ENCODE peak calls at places on chromosomes 12 and 14, in seven cellular contexts. Q, F, S, B, H, U and A are unnamed samples.
A peak's percentile ranks its signal among the peaks of the same experiment; 100 is the strongest.

GRCh38 chr14:76346391-76347160 is 29.4 kb upstream of the ESRRB start:
- DNase-seq in Q (no peak), F (no peak), U (no peak), H (no peak), B (no peak), S (no peak), A (no peak)

GRCh38 chr12:20547788-20548575 is 147.2 kb upstream of the SLCO1C1 start:
- DNase-seq in S (no peak), Q (no peak), F (no peak), H (no peak), U (no peak), B (no peak), A (peak; percentile 45)

GRCh38 chr12:24845615-24846014 is 103.3 kb downstream of the BCAT1 start:
- DNase-seq in F (no peak), U (no peak), H (no peak), S (no peak), Q (no peak), B (no peak), A (peak; percentile 28)

GRCh38 chr14:88791252-88791621 is 1.5 kb downstream of the EML5 start:
- DNase-seq in U (no peak), H (no peak), S (no peak), Q (no peak), B (no peak), F (no peak), A (no peak)

GRCh38 chr12:57965766-57966165 is 24.4 kb downstream of the ATP23 start:
- DNase-seq in Q (no peak), B (peak; percentile 30), H (no peak), F (no peak), U (no peak), S (no peak), A (no peak)

GRCh38 chr14:92457018-92457565 is 56.5 kb upstream of the RIN3 start:
- DNase-seq in S (no peak), H (no peak), U (no peak), B (no peak), Q (no peak), F (no peak), A (no peak)

GRCh38 chr14:67975429-67975828 is 155.8 kb downstream of the RAD51B start:
- DNase-seq in S (no peak), F (no peak), U (no peak), H (no peak), B (no peak), Q (no peak), A (no peak)

GRCh38 chr14:94005324-94005723 is 8.2 kb downstream of the CCDC197 start:
- DNase-seq in B (no peak), H (no peak), F (no peak), Q (no peak), U (no peak), S (peak; percentile 31), A (no peak)

GRCh38 chr12:23084236-23084995 is 459.4 kb downstream of the ETNK1 start:
- DNase-seq in S (no peak), B (peak; percentile 16), Q (no peak), F (no peak), H (no peak), U (peak; percentile 57), A (peak; percentile 95)

GRCh38 chr14:31228533-31228932 is 20.9 kb upstream of the HECTD1 start:
- DNase-seq in Q (no peak), H (no peak), S (no peak), F (no peak), U (no peak), B (no peak), A (no peak)

GRCh38 chr12:103455020-103455763 is 40.6 kb downstream of the C12orf42 start:
- DNase-seq in S (no peak), Q (no peak), U (no peak), F (no peak), H (no peak), B (no peak), A (no peak)

GRCh38 chr12:66688836-66689439 is 10.1 kb upstream of the GRIP1 start:
- DNase-seq in H (peak; percentile 70), U (peak; percentile 20), Q (peak; percentile 92), B (peak; percentile 63), S (peak; percentile 90), F (peak; percentile 52), A (peak; percentile 1)

GRCh38 chr14:28763914-28764848 is 2.4 kb upstream of the FOXG1 start:
- DNase-seq in U (no peak), F (no peak), H (peak; percentile 55), B (no peak), S (peak; percentile 64), Q (peak; percentile 78), A (no peak)

GRCh38 chr14:104393898-104394605 is 185.5 kb upstream of the C14orf180 start:
- DNase-seq in B (no peak), H (no peak), S (no peak), F (no peak), Q (peak; percentile 24), U (no peak), A (no peak)

GRCh38 chr12:89343127-89343526 is 9.2 kb downstream of the DUSP6 start:
- DNase-seq in H (no peak), F (no peak), Q (no peak), B (no peak), S (no peak), U (no peak), A (no peak)

GRCh38 chr14:103207038-103207403 is 83.8 kb downstream of the TNFAIP2 start:
- DNase-seq in S (peak; percentile 71), Q (peak; percentile 80), F (no peak), U (peak; percentile 27), H (peak; percentile 69), B (peak; percentile 63), A (no peak)

GRCh38 chr12:96889273-96889933 is 17.7 kb upstream of the NEDD1 start:
- DNase-seq in B (no peak), Q (no peak), S (peak; percentile 49), U (no peak), F (no peak), H (no peak), A (peak; percentile 76)

GRCh38 chr12:85975716-85976115 is 101.6 kb downstream of the NTS start:
- DNase-seq in F (no peak), H (no peak), B (no peak), Q (no peak), U (no peak), S (no peak), A (no peak)
- H3K23ac ChIP-seq in F (no peak overlapping the region), H (no peak overlapping the region), B (no peak overlapping the region), Q (no peak overlapping the region), U (no peak overlapping the region), S (no peak overlapping the region), A (no peak overlapping the region)

DNA sequence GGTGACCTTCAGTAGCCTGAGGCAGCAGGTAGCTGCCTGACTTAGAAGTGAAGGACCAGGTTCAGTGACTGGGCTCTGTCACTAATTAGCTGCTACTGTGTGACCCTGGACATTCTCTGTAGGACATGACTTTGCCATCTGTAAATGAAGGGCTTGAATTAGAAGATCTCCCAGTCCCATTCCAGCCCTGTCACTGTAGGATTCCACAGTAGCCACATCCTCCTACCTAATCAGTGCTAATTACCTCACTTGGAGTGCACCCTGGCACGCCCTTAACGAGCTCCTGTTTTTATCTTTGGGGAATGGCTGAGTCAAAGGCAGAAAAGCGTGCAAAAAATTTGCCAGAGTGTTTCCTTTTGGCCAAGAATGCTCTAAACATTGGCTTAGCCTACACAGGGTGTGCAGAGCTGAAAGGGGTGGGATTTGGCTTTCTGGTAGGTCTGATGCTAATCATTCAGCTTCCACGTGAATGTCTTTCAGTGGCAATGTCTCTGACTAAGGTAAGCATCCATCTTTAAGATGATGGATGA is 6.8 kb downstream of the NTF3 start:
- DNase-seq in H (no peak), F (no peak), Q (no peak), U (no peak), S (peak; percentile 54), B (peak; percentile 51), A (no peak)
- H3K23ac ChIP-seq in H (no peak overlapping the region), F (no peak overlapping the region), Q (no peak overlapping the region), U (no peak overlapping the region), S (no peak overlapping the region), B (no peak overlapping the region), A (peak overlapping the region; percentile 11)

GRCh38 chr12:56086608-56087007 is 6.6 kb downstream of the ERBB3 start:
- DNase-seq in Q (no peak), F (no peak), H (no peak), U (no peak), B (no peak), S (peak; percentile 18), A (no peak)

GRCh38 chr12:56084958-56085543 is 5.1 kb downstream of the ERBB3 start:
- DNase-seq in U (no peak), H (peak; percentile 75), F (no peak), S (peak; percentile 71), Q (peak; percentile 76), B (no peak), A (no peak)

GRCh38 chr12:56087220-56087619 is 7.3 kb downstream of the ERBB3 start:
- DNase-seq in H (no peak), S (no peak), F (no peak), Q (no peak), U (no peak), B (no peak), A (no peak)

GRCh38 chr12:56082967-56083366 is 3.0 kb downstream of the ERBB3 start:
- DNase-seq in H (no peak), B (no peak), F (no peak), S (no peak), Q (no peak), U (no peak), A (no peak)

GRCh38 chr12:56086096-56086495 is 6.1 kb downstream of the ERBB3 start:
- DNase-seq in S (peak; percentile 42), U (no peak), B (peak; percentile 93), F (no peak), Q (no peak), H (no peak), A (no peak)
- H3K23ac ChIP-seq in S (no peak overlapping the region), U (no peak overlapping the region), B (no peak overlapping the region), F (no peak overlapping the region), Q (no peak overlapping the region), H (no peak overlapping the region), A (no peak overlapping the region)

GRCh38 chr14:105616802-105617192 is 90.4 kb downstream of the TMEM121 start:
- DNase-seq in S (no peak), F (no peak), B (no peak), H (no peak), U (no peak), Q (no peak), A (no peak)
- H3K23ac ChIP-seq in S (no peak overlapping the region), F (peak overlapping the region; percentile 86), B (no peak overlapping the region), H (no peak overlapping the region), U (no peak overlapping the region), Q (no peak overlapping the region), A (no peak overlapping the region)

GRCh38 chr12:49019120-49019430 is 499 bp upstream of the PRKAG1 start:
- DNase-seq in H (no peak), U (no peak), S (peak; percentile 16), B (no peak), Q (no peak), F (no peak), A (no peak)

GRCh38 chr12:49019435-49020317 is 1.1 kb upstream of the PRKAG1 start:
- DNase-seq in Q (peak; percentile 75), U (peak; percentile 53), H (peak; percentile 67), B (peak; percentile 21), S (peak; percentile 71), F (no peak), A (peak; percentile 23)

GRCh38 chr12:49017764-49018281 is 753 bp downstream of the PRKAG1 start:
- DNase-seq in H (no peak), F (peak; percentile 43), Q (no peak), S (no peak), B (peak; percentile 39), U (peak; percentile 79), A (peak; percentile 46)

GRCh38 chr12:49020441-49020840 is 1.9 kb upstream of the PRKAG1 start:
- DNase-seq in S (no peak), Q (peak; percentile 32), U (no peak), H (no peak), B (no peak), F (no peak), A (no peak)

GRCh38 chr12:49018282-49019119 is at the start of gene PRKAG1:
- DNase-seq in Q (peak; percentile 99), U (peak; percentile 98), H (peak; percentile 96), F (peak; percentile 95), S (peak; percentile 99), B (peak; percentile 97), A (peak; percentile 97)
- H3K23ac ChIP-seq in Q (no peak within 1 kb of the TSS), U (no peak within 1 kb of the TSS), H (no peak within 1 kb of the TSS), F (peak within 1 kb of the TSS; percentile 97), S (peak within 1 kb of the TSS; percentile 84), B (no peak within 1 kb of the TSS), A (peak within 1 kb of the TSS; percentile 94)